ENCODE peak calls at places on chromosomes 1 and 21, in seven cellular contexts. X is body of pancreas, B is mammary epithelial cell, C is adrenal gland, E is astrocyte of the spinal cord, R is skeletal muscle cell, H is heart right ventricle. S is an unnamed sample.

GRCh38 chr1:230518511-230518910 is 92.4 kb upstream of the PGBD5 start:
- DNase-seq in B (no peak), R (no peak), C (no peak), H (no peak), X (no peak), E (no peak), S (no peak)

GRCh38 chr21:26099610-26100219 is 70.9 kb downstream of the APP start:
- DNase-seq in E (peak), H (no peak), X (no peak), B (no peak), C (no peak), R (no peak), S (no peak)

GRCh38 chr1:87129606-87130005 is 199.1 kb upstream of the LMO4 start:
- DNase-seq in X (peak), B (no peak), C (no peak), E (no peak), R (no peak), H (peak), S (no peak)

GRCh38 chr1:27940297-27940696 is 5.5 kb downstream of the SMPDL3B start:
- DNase-seq in H (peak), C (no peak), E (no peak), X (peak), B (no peak), R (no peak), S (peak)

GRCh38 chr1:214377886-214378285 is 96.9 kb downstream of the SMYD2 start:
- DNase-seq in X (no peak), R (no peak), H (no peak), E (peak), B (peak), C (no peak), S (no peak)

GRCh38 chr21:31235671-31236450 is 108.2 kb downstream of the TIAM1 start:
- DNase-seq in B (peak), X (no peak), C (no peak), R (no peak), H (no peak), E (peak), S (no peak)

GRCh38 chr1:12009318-12010001 is 9.8 kb upstream of the MIIP start:
- DNase-seq in E (no peak), B (no peak), X (no peak), H (no peak), R (no peak), C (no peak), S (no peak)

GRCh38 chr1:19786988-19787423 is 12.7 kb downstream of the TMCO4 start:
- DNase-seq in H (no peak), E (no peak), X (peak), R (no peak), B (no peak), C (no peak), S (no peak)

GRCh38 chr1:228646717-228647522 is 88.4 kb upstream of the RHOU start:
- DNase-seq in X (no peak), C (peak), E (peak), H (no peak), R (no peak), B (peak), S (peak)

GRCh38 chr1:64956733-64957441 is 9.5 kb downstream of the JAK1 start:
- DNase-seq in H (no peak), R (no peak), C (no peak), E (no peak), X (no peak), B (no peak), S (peak)

GRCh38 chr1:155522069-155522468 is 40.5 kb downstream of the ASH1L start:
- DNase-seq in R (no peak), H (no peak), X (no peak), C (no peak), B (peak), E (no peak), S (no peak)

GRCh38 chr1:16464917-16465625 is 24.5 kb downstream of the NECAP2 start:
- DNase-seq in H (no peak), X (no peak), E (no peak), R (no peak), C (no peak), B (no peak), S (no peak)

GRCh38 chr1:42380617-42381423 is at the start of gene RIMKLA:
- DNase-seq in B (no peak), E (no peak), R (no peak), X (peak), H (peak), C (no peak), S (peak)

GRCh38 chr1:239547987-239548386 is 161.6 kb downstream of the CHRM3 start:
- DNase-seq in H (no peak), B (no peak), E (peak), C (no peak), X (no peak), R (no peak), S (no peak)

GRCh38 chr1:117657031-117657430 is 51.2 kb downstream of the TENT5C start:
- DNase-seq in X (peak), E (peak), C (no peak), H (no peak), R (peak), B (peak), S (peak)

GRCh38 chr21:46080171-46081021 is 17.5 kb upstream of the COL6A2 start:
- DNase-seq in R (no peak), X (no peak), E (no peak), H (peak), C (no peak), B (no peak), S (no peak)

GRCh38 chr1:11960710-11961109 is 19.5 kb upstream of the MFN2 start:
- DNase-seq in E (no peak), B (no peak), X (peak), C (no peak), R (no peak), H (no peak), S (peak)

GRCh38 chr1:164380893-164381292 is 178.1 kb upstream of the PBX1 start:
- DNase-seq in B (no peak), E (peak), R (no peak), C (no peak), H (no peak), X (no peak), S (no peak)

GRCh38 chr1:184222561-184223157 is 164.2 kb upstream of the C1orf21 start:
- DNase-seq in R (no peak), E (peak), C (peak), B (peak), H (peak), X (peak), S (peak)

GRCh38 chr1:230127105-230128054 is 60.3 kb downstream of the GALNT2 start:
- DNase-seq in E (no peak), R (no peak), C (no peak), B (no peak), X (no peak), H (no peak), S (no peak)

GRCh38 chr1:44035726-44036408 is 4.6 kb upstream of the SLC6A9 start:
- DNase-seq in C (peak), E (no peak), H (peak), R (no peak), X (peak), B (no peak), S (peak)

GRCh38 chr1:34631126-34631525 is 123.7 kb upstream of the GJB5 start:
- DNase-seq in C (no peak), B (no peak), R (no peak), H (no peak), X (no peak), E (no peak), S (no peak)

GRCh38 chr1:241817331-241817792 is 30.6 kb upstream of the EXO1 start:
- DNase-seq in B (peak), E (peak), H (no peak), X (no peak), R (peak), C (no peak), S (no peak)

GRCh38 chr1:89657886-89658285 is 25.0 kb downstream of the LRRC8C start:
- DNase-seq in C (no peak), H (no peak), E (peak), X (no peak), R (no peak), B (no peak), S (no peak)

GRCh38 chr1:51270751-51271150 is 34.7 kb downstream of the RNF11 start:
- DNase-seq in R (peak), C (no peak), E (no peak), H (no peak), X (no peak), B (no peak), S (no peak)

GRCh38 chr1:37723072-37723389 is 30.7 kb downstream of the CDCA8 start:
- DNase-seq in H (no peak), C (no peak), B (no peak), E (no peak), R (no peak), X (no peak), S (no peak)

GRCh38 chr1:151843398-151843797 is 3.8 kb upstream of the C2CD4D start:
- DNase-seq in E (no peak), R (no peak), C (no peak), B (no peak), H (no peak), X (no peak), S (no peak)

GRCh38 chr1:246454655-246455054 is 52.4 kb downstream of the SMYD3 start:
- DNase-seq in R (no peak), X (no peak), E (no peak), B (no peak), C (no peak), H (no peak), S (no peak)

GRCh38 chr1:233241782-233242181 is 53.7 kb downstream of the PCNX2 start:
- DNase-seq in B (no peak), R (no peak), E (no peak), X (no peak), C (no peak), H (no peak), S (no peak)

GRCh38 chr1:233238884-233239432 is 56.6 kb downstream of the PCNX2 start:
- DNase-seq in H (no peak), X (no peak), E (no peak), C (no peak), B (no peak), R (no peak), S (peak)

GRCh38 chr1:233240367-233240766 is 55.2 kb downstream of the PCNX2 start:
- DNase-seq in C (no peak), H (no peak), R (no peak), X (no peak), E (no peak), B (no peak), S (no peak)

GRCh38 chr1:233242827-233243483 is 52.6 kb downstream of the PCNX2 start:
- DNase-seq in H (no peak), B (no peak), E (no peak), R (no peak), X (peak), C (no peak), S (peak)

GRCh38 chr1:233240839-233241682 is 54.5 kb downstream of the PCNX2 start:
- DNase-seq in B (no peak), R (no peak), C (peak), X (peak), E (peak), H (peak), S (peak)
- H3K4me3 ChIP-seq in B (no peak), R (no peak), C (no peak), X (no peak), E (no peak), H (no peak), S (no peak)

GRCh38 chr1:110605901-110606783 is at the start of gene KCNA2:
- DNase-seq in B (no peak), X (peak), E (no peak), R (no peak), H (peak), C (no peak), S (no peak)

GRCh38 chr1:110606784-110607662 is 865 bp upstream of the KCNA2 start:
- DNase-seq in E (no peak), R (no peak), C (no peak), X (no peak), H (peak), B (no peak), S (no peak)

GRCh38 chr1:110610084-110610483 is 3.9 kb upstream of the KCNA2 start:
- DNase-seq in R (no peak), C (no peak), X (no peak), H (no peak), B (no peak), E (no peak), S (no peak)

GRCh38 chr1:110607663-110608230 is 1.6 kb upstream of the KCNA2 start:
- DNase-seq in R (no peak), C (no peak), H (no peak), X (no peak), B (no peak), E (no peak), S (no peak)

GRCh38 chr1:110608247-110608646 is 2.1 kb upstream of the KCNA2 start:
- DNase-seq in E (no peak), R (no peak), H (no peak), B (no peak), X (no peak), C (no peak), S (no peak)
- H3K4me3 ChIP-seq in E (no peak), R (no peak), H (no peak), B (no peak), X (no peak), C (no peak), S (no peak)

GRCh38 chr1:33235521-33235920 is 20.8 kb upstream of the ZNF362 start:
- DNase-seq in R (no peak), C (no peak), B (no peak), H (no peak), E (no peak), X (no peak), S (no peak)
- H3K4me3 ChIP-seq in R (no peak), C (no peak), B (no peak), H (no peak), E (no peak), X (no peak), S (no peak)

DNA sequence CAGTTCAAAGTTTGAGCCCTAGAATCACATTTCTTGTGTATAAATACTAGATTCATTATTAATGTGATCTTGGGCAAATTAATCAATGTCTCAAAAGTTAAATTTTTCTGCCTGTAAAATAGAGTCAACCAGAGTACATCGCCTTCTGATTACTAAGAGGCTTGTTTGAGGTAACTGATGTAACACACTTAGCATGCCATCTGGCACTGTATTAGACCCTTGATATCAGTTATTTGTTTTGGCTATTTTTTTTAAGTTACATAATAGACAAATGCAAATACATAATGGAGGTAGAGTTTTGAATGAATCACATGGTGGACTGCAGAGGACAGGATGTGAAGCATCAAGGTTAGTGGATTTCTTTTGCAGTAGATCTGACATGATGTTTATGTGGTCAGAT is 298.4 kb downstream of the ADGRL2 start:
- DNase-seq in B (no peak), E (no peak), R (no peak), H (no peak), C (no peak), X (no peak), S (no peak)
- H3K4me3 ChIP-seq in B (no peak), E (no peak), R (no peak), H (no peak), C (no peak), X (no peak), S (no peak)